ENCODE peak calls at places on chromosome 11, in nine cellular contexts. B is CD8-positive, alpha-beta T cell; I is BJ; V is upper lobe of left lung; Z is adipocyte; L is endothelial cell of umbilical vein; D is SJSA1; G is GM12865; X is cardiac muscle cell. E is an unnamed sample.
A peak's percentile ranks its signal among the peaks of the same experiment; 100 is the strongest.

GRCh38 chr11:119722281-119722794 is 6.7 kb downstream of the NECTIN1 start:
- DNase-seq in D (no peak), B (no peak), I (no peak), X (no peak), Z (no peak), G (peak; percentile 18), V (no peak), L (no peak), E (no peak)

GRCh38 chr11:122893131-122893530 is 10.6 kb downstream of the JHY start:
- DNase-seq in G (no peak), X (no peak), L (no peak), V (no peak), Z (no peak), I (no peak), D (no peak), B (no peak), E (no peak)

GRCh38 chr11:3225159-3225758 is 6.6 kb upstream of the MRGPRG start:
- DNase-seq in I (no peak), L (no peak), Z (no peak), X (no peak), V (no peak), D (no peak), G (no peak), B (no peak), E (no peak)

GRCh38 chr11:62688481-62688880 is 849 bp downstream of the LRRN4CL start:
- DNase-seq in L (no peak), B (no peak), X (no peak), Z (peak; percentile 22), G (no peak), V (no peak), D (no peak), I (no peak), E (no peak)

GRCh38 chr11:6693342-6694228 is 10.4 kb upstream of the MRPL17 start:
- DNase-seq in B (peak; percentile 27), Z (peak; percentile 59), L (peak; percentile 33), I (peak; percentile 42), X (no peak), V (no peak), D (peak; percentile 13), G (no peak), E (peak; percentile 95)

GRCh38 chr11:91350931-91351330 is 873.7 kb upstream of the FAT3 start:
- DNase-seq in D (no peak), X (no peak), B (no peak), G (no peak), I (no peak), L (no peak), V (no peak), Z (no peak), E (no peak)

GRCh38 chr11:2891291-2891690 is 5.7 kb upstream of the CDKN1C start:
- DNase-seq in D (no peak), X (peak; percentile 23), B (no peak), V (no peak), G (no peak), L (no peak), Z (no peak), I (no peak), E (peak; percentile 28)

GRCh38 chr11:47950396-47950795 is 30.0 kb upstream of the PTPRJ start:
- DNase-seq in I (no peak), D (peak; percentile 31), Z (no peak), B (peak; percentile 33), L (no peak), X (no peak), G (peak; percentile 72), V (no peak), E (peak; percentile 84)

GRCh38 chr11:5600374-5600851 is 4.0 kb downstream of the TRIM6 start:
- DNase-seq in L (peak; percentile 91), B (peak; percentile 28), V (no peak), G (peak; percentile 91), Z (peak; percentile 72), D (peak; percentile 71), X (peak; percentile 85), I (no peak), E (peak; percentile 97)

GRCh38 chr11:105790841-105791240 is 181.0 kb downstream of the GRIA4 start:
- DNase-seq in D (no peak), L (no peak), I (no peak), G (no peak), V (no peak), B (no peak), X (no peak), Z (no peak), E (no peak)

GRCh38 chr11:91981995-91982394 is 242.6 kb upstream of the FAT3 start:
- DNase-seq in B (no peak), V (no peak), D (no peak), Z (peak; percentile 0), X (no peak), I (peak; percentile 99), G (no peak), L (no peak), E (peak; percentile 66)

GRCh38 chr11:114310095-114310494 is 13.9 kb downstream of the NNMT start:
- DNase-seq in I (no peak), X (no peak), D (no peak), V (no peak), Z (no peak), L (no peak), B (no peak), G (no peak), E (no peak)

GRCh38 chr11:16925495-16926065 is 88.6 kb downstream of the PLEKHA7 start:
- DNase-seq in L (peak; percentile 46), D (peak; percentile 31), V (peak; percentile 89), B (no peak), I (no peak), X (peak; percentile 88), G (no peak), Z (peak; percentile 58), E (peak; percentile 21)

GRCh38 chr11:72358461-72359405 is 75.6 kb downstream of the CLPB start:
- DNase-seq in X (no peak), I (no peak), B (no peak), D (no peak), Z (peak; percentile 12), V (no peak), L (no peak), G (no peak), E (no peak)

GRCh38 chr11:102497061-102497460 is 33.5 kb downstream of the MMP7 start:
- DNase-seq in L (no peak), I (no peak), X (no peak), G (no peak), Z (peak; percentile 51), D (peak; percentile 2), V (no peak), B (no peak), E (peak; percentile 54)

DNA sequence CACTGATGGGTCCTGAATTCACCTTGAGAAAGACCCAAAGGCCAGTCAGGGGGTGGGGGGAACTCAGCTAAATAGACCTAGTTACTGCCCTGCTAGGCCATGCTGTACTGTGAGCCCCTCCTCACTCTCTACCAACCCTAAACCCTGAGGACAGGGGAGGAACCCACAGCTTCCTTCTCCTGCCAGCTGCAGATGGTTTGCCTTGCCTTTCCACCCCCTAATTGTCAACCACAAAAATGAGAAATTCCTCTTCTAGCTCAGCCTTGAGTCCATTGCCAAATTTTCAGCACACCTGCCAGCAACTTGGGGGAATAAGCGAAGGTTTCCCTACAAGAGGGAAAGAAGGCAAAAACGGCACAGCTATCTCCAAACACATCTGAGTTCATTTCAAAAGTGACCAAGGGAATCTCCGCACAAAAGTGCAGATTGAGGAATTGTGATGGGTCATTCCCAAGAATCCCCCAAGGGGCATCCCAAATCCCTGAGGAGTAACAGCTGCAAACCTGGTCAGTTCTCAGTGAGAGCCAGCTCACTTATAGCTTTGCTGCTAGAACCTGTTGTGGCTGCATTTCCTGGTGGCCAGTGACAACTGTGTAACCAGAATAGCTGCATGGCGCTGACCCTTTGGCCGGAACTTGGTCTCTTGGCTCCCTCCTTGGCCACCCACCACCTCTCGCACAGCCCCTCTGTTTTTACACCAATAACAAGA is 2.4 kb upstream of the TTC36 start:
- DNase-seq in B (no peak), Z (no peak), X (no peak), L (no peak), V (no peak), D (no peak), G (no peak), I (no peak), E (no peak)
- H3K4me3 ChIP-seq in B (no peak overlapping the region), Z (no peak overlapping the region), X (no peak overlapping the region), L (no peak overlapping the region), V (no peak overlapping the region), D (no peak overlapping the region), G (no peak overlapping the region), I (no peak overlapping the region), E (no peak overlapping the region)

DNA sequence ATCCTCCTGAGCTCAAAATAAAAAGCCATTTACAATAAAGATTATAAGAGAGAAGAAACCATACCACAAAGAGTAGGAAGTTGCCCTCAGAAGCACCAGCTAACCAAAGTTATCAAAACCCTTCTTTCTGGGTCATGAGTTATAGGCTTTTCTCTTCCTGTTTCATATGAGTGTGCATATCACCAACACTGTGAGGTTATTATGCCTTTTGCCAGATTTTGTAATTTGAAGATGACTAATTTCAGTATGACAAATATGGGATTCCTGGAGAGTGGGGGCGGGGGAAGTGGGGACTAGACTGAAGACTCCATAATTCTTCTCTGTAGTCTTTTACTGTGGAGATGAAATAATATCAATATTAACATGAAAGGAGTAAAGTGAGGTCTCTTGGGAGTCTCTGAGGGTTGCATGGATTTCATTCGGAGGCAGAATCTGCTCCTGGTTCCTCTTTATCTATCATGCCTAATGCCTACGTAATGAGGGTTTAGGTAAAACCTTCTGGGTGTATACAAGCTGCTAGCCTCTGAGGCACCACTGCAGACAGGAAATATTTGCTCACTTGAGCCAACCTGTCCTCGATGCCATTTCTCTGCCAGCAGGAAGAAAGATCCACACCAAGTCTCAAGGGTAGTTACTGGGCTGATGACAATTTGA is 2.1 kb downstream of the LPXN start:
- DNase-seq in D (peak; percentile 36), B (peak; percentile 27), Z (peak; percentile 85), X (peak; percentile 73), L (peak; percentile 74), V (no peak), I (peak; percentile 63), G (peak; percentile 81), E (peak; percentile 86)
- H3K4me3 ChIP-seq in D (no peak overlapping the region), B (peak overlapping the region; percentile 76), Z (peak overlapping the region; percentile 70), X (no peak overlapping the region), L (no peak overlapping the region), V (no peak overlapping the region), I (no peak overlapping the region), G (peak overlapping the region; percentile 99), E (peak overlapping the region; percentile 6)

GRCh38 chr11:121140369-121140768 is 39.3 kb downstream of the TECTA start:
- DNase-seq in V (no peak), D (no peak), X (no peak), L (no peak), Z (no peak), I (no peak), B (no peak), G (no peak), E (no peak)
- H3K4me3 ChIP-seq in V (no peak overlapping the region), D (no peak overlapping the region), X (no peak overlapping the region), L (no peak overlapping the region), Z (no peak overlapping the region), I (no peak overlapping the region), B (no peak overlapping the region), G (no peak overlapping the region), E (no peak overlapping the region)

DNA sequence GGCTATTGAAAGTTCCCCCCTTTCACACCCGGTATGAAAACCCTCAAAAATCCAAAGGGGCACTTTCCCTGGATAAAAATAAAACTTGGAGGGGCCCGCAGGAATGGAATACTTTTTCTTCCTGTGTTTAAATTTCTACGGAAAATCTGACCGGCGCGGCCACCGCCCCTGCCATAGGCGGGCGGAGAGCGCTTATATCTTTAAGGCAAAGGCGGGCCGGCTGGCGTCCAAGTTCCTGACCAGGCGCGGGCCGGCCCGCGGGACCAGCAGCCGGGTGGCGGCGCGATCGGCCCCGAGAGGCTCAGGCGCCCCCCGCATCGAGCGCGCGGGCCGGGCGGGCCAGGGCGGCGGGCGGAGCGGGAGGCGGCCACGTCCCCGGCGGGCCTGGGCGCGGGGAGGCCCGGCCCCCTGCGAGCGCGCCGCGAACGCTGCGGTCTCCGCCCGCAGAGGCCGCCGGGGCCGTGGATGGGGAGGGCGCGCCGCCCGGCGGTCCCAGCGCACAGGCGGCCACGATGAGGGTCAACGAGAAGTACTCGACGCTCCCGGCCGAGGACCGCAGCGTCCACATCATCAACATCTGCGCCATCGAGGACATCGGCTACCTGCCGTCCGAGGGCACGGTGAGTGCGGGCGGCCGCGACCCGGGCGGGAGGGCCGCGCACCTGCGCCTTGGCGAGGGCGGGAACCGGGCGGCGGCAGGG is at the start of gene ANO1:
- DNase-seq in V (peak; percentile 84), L (no peak), I (no peak), B (no peak), Z (peak; percentile 61), G (no peak), X (peak; percentile 50), D (no peak), E (no peak)
- H3K4me3 ChIP-seq in V (no peak within 1 kb of the TSS), L (no peak within 1 kb of the TSS), I (no peak within 1 kb of the TSS), B (no peak within 1 kb of the TSS), Z (no peak within 1 kb of the TSS), G (no peak within 1 kb of the TSS), X (peak within 1 kb of the TSS; percentile 15), D (peak within 1 kb of the TSS; percentile 25), E (no peak within 1 kb of the TSS)

E was measured in choroid plexus epithelial cell.